ENCODE peak calls at places on chromosomes 16 and 17, in six cellular contexts. H, G, Y, X, S and K are unnamed samples.

GRCh38 chr17:27318228-27318627 is 24.3 kb downstream of the WSB1 start:
- DNase-seq in H (no peak), G (no peak), Y (no peak), X (no peak), S (no peak), K (no peak)

GRCh38 chr16:87853411-87854052 is 15.8 kb downstream of the SLC7A5 start:
- DNase-seq in H (peak; percentile 97), G (peak; percentile 96), Y (peak; percentile 95), X (peak; percentile 76), S (peak; percentile 88), K (peak; percentile 72)

GRCh38 chr17:29005936-29006438 is at the start of gene SEZ6:
- DNase-seq in H (peak; percentile 93), G (peak; percentile 67), Y (peak; percentile 60), X (peak; percentile 68), S (peak; percentile 92), K (no peak)

GRCh38 chr16:73329363-73330306 is 281.7 kb upstream of the ZFHX3 start:
- DNase-seq in H (no peak), G (no peak), Y (peak; percentile 22), X (peak; percentile 40), S (peak; percentile 75), K (no peak)

GRCh38 chr17:59505610-59506276 is 59.7 kb upstream of the DHX40 start:
- DNase-seq in H (no peak), G (no peak), Y (no peak), X (no peak), S (no peak), K (peak; percentile 24)

GRCh38 chr17:17874478-17874877 is 37.7 kb upstream of the SREBF1 start:
- DNase-seq in H (no peak), G (no peak), Y (no peak), X (no peak), S (no peak), K (peak; percentile 57)

GRCh38 chr17:37406635-37407455 is at the start of the genes ACACA and TADA2A:
- DNase-seq in H (peak; percentile 93), G (peak; percentile 79), Y (peak; percentile 82), X (peak; percentile 43), S (peak; percentile 85), K (no peak)

GRCh38 chr17:5466295-5466694 is 2.5 kb downstream of the DHX33 start:
- DNase-seq in H (no peak), G (no peak), Y (no peak), X (no peak), S (no peak), K (no peak)

GRCh38 chr17:1873418-1873817 is 43.6 kb downstream of the RPA1 start:
- DNase-seq in H (no peak), G (no peak), Y (no peak), X (no peak), S (no peak), K (no peak)

GRCh38 chr17:4786111-4786491 is at the start of gene VMO1:
- DNase-seq in H (no peak), G (no peak), Y (no peak), X (no peak), S (no peak), K (no peak)

GRCh38 chr16:27378871-27379580 is 22.9 kb upstream of the IL21R start:
- DNase-seq in H (no peak), G (no peak), Y (no peak), X (no peak), S (no peak), K (no peak)

GRCh38 chr17:82200743-82201497 is 11.7 kb downstream of the CCDC57 start:
- DNase-seq in H (no peak), G (no peak), Y (no peak), X (no peak), S (no peak), K (no peak)

GRCh38 chr17:43591750-43592562 is 45.8 kb upstream of the ETV4 start:
- DNase-seq in H (peak; percentile 93), G (peak; percentile 41), Y (peak; percentile 62), X (no peak), S (no peak), K (no peak)

GRCh38 chr17:37450090-37450489 is 39.6 kb upstream of the DUSP14 start:
- DNase-seq in H (no peak), G (no peak), Y (no peak), X (no peak), S (no peak), K (peak; percentile 72)

GRCh38 chr17:65101371-65101770 is 35.8 kb upstream of the RGS9 start:
- DNase-seq in H (no peak), G (no peak), Y (no peak), X (no peak), S (no peak), K (no peak)

GRCh38 chr16:66690106-66690847 is 6.3 kb downstream of the CMTM4 start:
- DNase-seq in H (no peak), G (no peak), Y (no peak), X (peak; percentile 20), S (no peak), K (no peak)

GRCh38 chr16:53988136-53988535 is 284.2 kb downstream of the FTO start:
- DNase-seq in H (no peak), G (no peak), Y (no peak), X (no peak), S (no peak), K (no peak)

GRCh38 chr17:50531428-50532025 is 1.0 kb upstream of the EPN3 start:
- DNase-seq in H (no peak), G (no peak), Y (no peak), X (no peak), S (no peak), K (no peak)

GRCh38 chr17:70519300-70519699 is 350.0 kb downstream of the KCNJ2 start:
- DNase-seq in H (no peak), G (no peak), Y (no peak), X (no peak), S (no peak), K (no peak)

GRCh38 chr16:15502041-15502725 is 67.8 kb downstream of the BMERB1 start:
- DNase-seq in H (no peak), G (no peak), Y (no peak), X (no peak), S (no peak), K (peak; percentile 31)

GRCh38 chr16:34802396-34802795 is 1343.0 kb downstream of the TP53TG3F start:
- DNase-seq in H (no peak), G (no peak), Y (no peak), X (no peak), S (no peak), K (no peak)

GRCh38 chr16:48323783-48324775 is 61.1 kb downstream of the SIAH1 start:
- DNase-seq in H (no peak), G (no peak), Y (no peak), X (no peak), S (no peak), K (no peak)

GRCh38 chr17:44335515-44336356 is 9.4 kb upstream of the GRN start:
- DNase-seq in H (no peak), G (no peak), Y (no peak), X (no peak), S (no peak), K (no peak)

GRCh38 chr17:37693328-37693727 is 50.1 kb upstream of the DDX52 start:
- DNase-seq in H (no peak), G (no peak), Y (no peak), X (no peak), S (no peak), K (no peak)

GRCh38 chr17:39974433-39974832 is 6.2 kb upstream of the PSMD3 start:
- DNase-seq in H (no peak), G (no peak), Y (no peak), X (no peak), S (no peak), K (no peak)

GRCh38 chr17:65066858-65067257 is 10.3 kb upstream of the GNA13 start:
- DNase-seq in H (no peak), G (no peak), Y (no peak), X (no peak), S (no peak), K (no peak)

GRCh38 chr17:75722542-75723095 is 1.4 kb downstream of the ITGB4 start:
- DNase-seq in H (no peak), G (no peak), Y (peak; percentile 37), X (no peak), S (no peak), K (no peak)
- H3K27ac ChIP-seq in H (no peak overlapping the region), G (peak overlapping the region; percentile 82), Y (peak overlapping the region; percentile 97), X (peak overlapping the region; percentile 74), S (no peak overlapping the region), K (peak overlapping the region; percentile 98)

DNA sequence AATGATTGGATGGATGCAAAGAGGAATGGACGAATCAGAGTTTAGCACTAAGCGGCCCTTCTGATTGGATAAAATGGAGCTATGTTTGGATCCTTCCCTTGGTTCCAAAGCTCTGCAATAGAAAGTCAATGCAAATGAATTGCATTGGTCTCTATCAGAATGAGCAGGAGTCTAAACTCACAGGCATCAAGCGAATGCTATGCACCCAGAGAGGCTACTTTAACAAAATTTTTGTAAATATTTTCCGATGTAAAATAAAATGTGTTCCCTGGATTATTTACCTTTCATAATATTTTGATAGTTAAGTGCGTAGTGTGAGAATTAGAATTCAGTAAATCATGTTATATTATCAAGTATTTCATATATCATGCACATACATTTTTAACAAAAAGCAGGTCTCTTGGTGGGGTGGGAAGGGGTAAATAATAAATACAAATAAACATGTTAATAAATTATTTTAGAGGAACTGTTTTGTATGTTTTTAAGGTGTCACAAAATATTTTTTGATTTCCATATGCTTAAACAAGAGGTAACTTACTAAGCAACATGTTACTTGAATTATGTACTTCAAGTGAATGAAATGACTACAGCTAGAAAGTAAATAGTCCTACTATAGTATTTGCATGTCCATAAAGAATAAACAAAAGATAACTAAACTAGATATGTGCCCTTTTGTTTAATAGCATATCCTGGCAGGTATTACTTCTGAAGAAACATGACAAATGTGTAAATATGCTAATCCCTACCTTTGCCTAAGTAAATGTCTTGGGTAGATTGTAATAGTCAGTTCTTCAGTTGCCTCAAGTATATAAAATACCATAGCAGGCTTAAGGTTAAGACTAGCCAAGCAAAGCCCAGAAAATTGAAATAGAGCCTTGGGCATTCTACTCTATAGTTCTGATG is 4.4 kb upstream of the UNK start:
- DNase-seq in H (no peak), G (no peak), Y (no peak), X (no peak), S (no peak), K (no peak)
- H3K27ac ChIP-seq in H (no peak overlapping the region), G (no peak overlapping the region), Y (peak overlapping the region; percentile 4), X (peak overlapping the region; percentile 66), S (no peak overlapping the region), K (peak overlapping the region; percentile 97)

GRCh38 chr17:62750502-62751349 is 57.4 kb downstream of the MARCHF10 start:
- DNase-seq in H (no peak), G (no peak), Y (no peak), X (no peak), S (no peak), K (no peak)
- H3K27ac ChIP-seq in H (no peak overlapping the region), G (no peak overlapping the region), Y (no peak overlapping the region), X (no peak overlapping the region), S (no peak overlapping the region), K (no peak overlapping the region)

DNA sequence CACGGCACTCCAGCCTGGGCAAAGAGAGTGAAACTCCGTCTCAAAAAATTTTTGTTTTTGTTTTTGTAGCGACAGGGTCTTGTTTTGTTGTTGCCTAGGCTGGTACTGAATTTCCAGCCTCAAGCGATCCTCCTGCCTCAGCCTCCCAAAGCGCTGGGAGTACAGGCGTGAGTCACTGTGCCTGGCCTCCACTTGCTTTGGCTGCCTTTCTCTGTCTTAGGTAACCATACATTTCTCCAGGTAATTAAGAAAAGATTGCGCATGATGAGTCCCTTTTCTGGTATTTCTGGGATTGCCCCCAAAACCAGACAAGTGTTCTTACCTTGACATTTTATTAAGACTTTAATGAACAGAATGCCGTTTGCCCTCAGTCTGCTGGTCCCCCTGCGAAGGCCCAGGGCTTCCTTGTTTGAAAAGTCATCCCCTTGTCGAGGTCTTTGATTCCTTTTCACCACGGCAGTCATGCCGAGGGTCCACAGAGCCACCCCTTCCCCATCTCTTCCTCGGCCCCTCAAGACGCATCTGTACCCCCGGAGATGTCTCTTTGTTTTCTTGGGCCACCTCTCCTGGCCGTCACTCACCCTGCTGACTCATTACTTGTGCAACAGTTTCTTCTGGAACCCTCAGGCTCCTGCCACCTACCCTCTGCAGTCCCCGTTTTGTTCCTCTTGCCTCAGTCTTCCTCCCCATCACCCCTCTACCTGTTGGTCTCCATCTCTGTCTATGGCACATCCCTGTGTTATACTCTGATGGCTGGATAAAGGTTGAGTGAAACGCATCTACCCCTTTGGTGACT is 151.0 kb downstream of the SEC14L1 start:
- DNase-seq in H (no peak), G (no peak), Y (no peak), X (no peak), S (no peak), K (no peak)
- H3K27ac ChIP-seq in H (no peak overlapping the region), G (no peak overlapping the region), Y (no peak overlapping the region), X (no peak overlapping the region), S (no peak overlapping the region), K (peak overlapping the region; percentile 32)